ENCODE peak calls at places on chromosomes 4 and X, in eight cellular contexts. Z, W, F, R, L, A, G and Q are unnamed samples.

GRCh38 chrX:121308276-121308805 is 260.9 kb downstream of the GLUD2 start:
- DNase-seq in W (peak), Z (peak), A (no peak), F (peak), L (no peak), G (no peak), R (no peak), Q (peak)

GRCh38 chr4:78737020-78737419 is 39.1 kb upstream of the BMP2K start:
- DNase-seq in R (no peak), F (no peak), Z (no peak), G (no peak), A (no peak), L (no peak), W (no peak), Q (no peak)

GRCh38 chr4:108901271-108901670 is 138.4 kb upstream of the ETNPPL start:
- DNase-seq in A (no peak), G (no peak), Z (peak), L (no peak), R (no peak), W (no peak), F (no peak), Q (no peak)

GRCh38 chr4:119930546-119930945 is 136.1 kb downstream of the MAD2L1 start:
- DNase-seq in R (no peak), G (no peak), F (no peak), W (no peak), Z (no peak), L (no peak), A (no peak), Q (no peak)

GRCh38 chr4:158535130-158535614 is 13.5 kb downstream of the RXFP1 start:
- DNase-seq in R (peak), G (no peak), A (no peak), L (no peak), Z (peak), F (no peak), W (no peak), Q (peak)

GRCh38 chr4:168751263-168752225 is 254.7 kb downstream of the PALLD start:
- DNase-seq in W (no peak), F (no peak), G (no peak), L (no peak), R (peak), Z (peak), A (no peak), Q (no peak)

GRCh38 chrX:24479924-24480722 is 15.0 kb downstream of the PDK3 start:
- DNase-seq in R (no peak), A (no peak), Z (no peak), G (no peak), F (no peak), W (no peak), L (no peak), Q (no peak)

GRCh38 chrX:54427837-54428424 is 12.3 kb upstream of the TSR2 start:
- DNase-seq in F (no peak), G (no peak), A (no peak), L (no peak), W (no peak), R (no peak), Z (no peak), Q (no peak)

GRCh38 chrX:13754765-13755164 is 20.2 kb downstream of the OFD1 start:
- DNase-seq in Z (no peak), L (no peak), G (no peak), A (no peak), W (no peak), F (no peak), R (no peak), Q (no peak)

GRCh38 chrX:8591526-8591925 is 126.9 kb downstream of the VCX3B start:
- DNase-seq in F (no peak), W (no peak), L (no peak), A (no peak), Z (no peak), R (no peak), G (no peak), Q (no peak)
- TF ChIP-seq CTCF in F (no peak), W (no peak), L (no peak), A (no peak), Z (no peak), R (no peak), G (no peak), Q (no peak)

DNA sequence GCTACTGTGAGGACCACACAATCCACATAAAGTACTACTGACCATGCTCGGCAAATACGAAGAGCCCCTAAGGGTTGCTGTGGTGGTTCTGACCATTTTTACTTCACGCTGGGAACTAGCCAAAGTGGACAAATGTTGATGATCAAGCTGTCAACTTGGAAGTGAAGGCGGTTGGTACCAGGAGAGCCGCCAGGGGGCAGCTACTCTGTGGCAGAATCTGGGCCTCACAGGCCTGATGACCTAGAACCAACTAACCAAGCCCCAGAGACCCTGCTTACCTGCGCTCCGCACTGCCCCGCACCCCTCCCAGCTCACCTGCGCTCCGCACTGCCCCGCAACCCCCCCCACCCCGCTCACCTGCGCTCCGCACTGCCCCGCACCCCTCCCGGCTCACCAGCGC is 5.6 kb downstream of the GAK start:
- DNase-seq in G (no peak), W (peak), A (peak), F (peak), Z (no peak), R (no peak), L (no peak), Q (no peak)
- TF ChIP-seq CTCF in G (no peak), W (peak), A (no peak), F (peak), Z (peak), R (peak), L (no peak), Q (peak)

GRCh38 chr4:140924761-140925392 is 168.7 kb upstream of the TBC1D9 start:
- DNase-seq in R (no peak), A (no peak), F (no peak), G (no peak), Z (no peak), L (no peak), W (peak), Q (no peak)

GRCh38 chr4:140930556-140930955 is 174.4 kb upstream of the TBC1D9 start:
- DNase-seq in R (no peak), G (no peak), F (no peak), Z (no peak), L (no peak), A (no peak), W (no peak), Q (no peak)

GRCh38 chr4:140926672-140927071 is 170.5 kb upstream of the TBC1D9 start:
- DNase-seq in G (no peak), R (no peak), L (no peak), A (no peak), F (no peak), W (no peak), Z (peak), Q (no peak)

GRCh38 chr4:140928880-140929279 is 172.7 kb upstream of the TBC1D9 start:
- DNase-seq in A (no peak), L (no peak), W (no peak), R (no peak), Z (no peak), F (no peak), G (peak), Q (no peak)

GRCh38 chr4:140925417-140925816 is 169.2 kb upstream of the TBC1D9 start:
- DNase-seq in F (no peak), A (no peak), G (no peak), R (no peak), L (no peak), Z (no peak), W (no peak), Q (no peak)
- TF ChIP-seq CTCF in F (no peak), A (no peak), G (no peak), R (no peak), L (no peak), Z (no peak), W (no peak), Q (no peak)

GRCh38 chr4:26496207-26496783 is 6.0 kb upstream of the CCKAR start:
- DNase-seq in R (no peak), Z (no peak), A (no peak), F (no peak), L (no peak), G (no peak), W (no peak), Q (no peak)
- TF ChIP-seq CTCF in R (peak), Z (no peak), A (no peak), F (no peak), L (no peak), G (no peak), W (no peak), Q (no peak)

DNA sequence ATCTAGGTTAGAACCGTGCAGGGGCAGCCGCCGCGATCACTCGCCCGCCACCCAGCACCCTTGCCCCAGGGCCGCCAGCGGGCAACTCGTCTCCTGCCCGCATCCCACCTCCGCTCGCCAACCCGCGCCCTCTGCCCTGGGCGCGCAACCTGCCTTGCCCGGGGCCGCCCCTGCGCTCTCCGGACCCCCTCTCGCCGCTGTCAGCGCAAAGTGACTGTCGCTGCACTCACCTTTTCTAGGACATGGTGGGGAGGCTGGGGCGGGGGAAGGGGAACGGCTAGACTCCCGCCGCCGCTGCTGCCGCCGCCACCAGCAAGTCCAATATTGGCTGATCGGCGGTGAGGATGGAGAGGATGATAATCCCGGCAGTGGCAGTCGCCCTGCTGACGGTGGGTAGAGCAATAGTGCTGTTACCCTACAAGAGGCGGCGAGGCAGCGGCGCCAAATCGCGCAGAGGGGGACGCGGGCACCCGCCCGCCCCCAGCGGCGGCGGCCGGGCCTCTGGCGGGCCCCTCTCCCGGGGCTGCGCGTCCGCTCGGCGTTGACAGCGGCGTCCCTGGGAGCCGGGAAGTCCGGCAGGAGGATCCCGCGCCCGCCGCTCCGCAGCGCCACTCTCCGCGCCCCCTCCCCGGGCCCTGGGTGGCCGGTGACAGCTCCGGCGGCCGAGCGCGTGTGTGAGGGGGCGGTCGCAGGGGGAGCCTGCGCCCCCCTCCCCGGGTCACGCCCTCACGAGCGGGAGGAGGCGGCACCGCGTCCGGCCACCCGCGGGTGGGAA is 2.3 kb upstream of the NR3C2 start:
- DNase-seq in A (peak), G (no peak), Z (peak), L (no peak), W (peak), R (no peak), F (peak), Q (no peak)
- TF ChIP-seq CTCF in A (peak), G (no peak), Z (no peak), L (no peak), W (no peak), R (no peak), F (no peak), Q (no peak)

GRCh38 chrX:153804100-153804595 is 9.7 kb downstream of the SSR4 start:
- DNase-seq in W (no peak), R (no peak), G (no peak), L (no peak), Z (no peak), A (no peak), F (no peak), Q (no peak)
- TF ChIP-seq CTCF in W (no peak), R (no peak), G (no peak), L (no peak), Z (no peak), A (no peak), F (no peak), Q (no peak)